ENCODE peak calls at places on chromosomes 5 and 9, in six cellular contexts. W, B, U, L, Z and I are unnamed samples.
A peak's percentile ranks its signal among the peaks of the same experiment; 100 is the strongest.

GRCh38 chr5:80804332-80804731 is 149.5 kb upstream of the DHFR start:
- DNase-seq in W (no peak), B (no peak), L (no peak), Z (no peak), U (no peak), I (no peak)

GRCh38 chr5:81906086-81906485 is 65.7 kb upstream of the ATG10 start:
- DNase-seq in B (no peak), L (no peak), U (no peak), Z (no peak), W (peak; percentile 30), I (no peak)

GRCh38 chr9:32427111-32427873 is 42.8 kb downstream of the ACO1 start:
- DNase-seq in B (no peak), L (no peak), Z (no peak), U (no peak), W (peak; percentile 61), I (peak; percentile 34)

GRCh38 chr5:63959177-63959982 is 2.9 kb downstream of the HTR1A start:
- DNase-seq in W (peak; percentile 69), U (no peak), B (no peak), Z (no peak), L (no peak), I (no peak)

GRCh38 chr9:130864541-130864940 is 29.5 kb downstream of the ABL1 start:
- DNase-seq in W (no peak), B (no peak), L (no peak), U (no peak), Z (no peak), I (no peak)

GRCh38 chr5:139962445-139962844 is 80.7 kb downstream of the NRG2 start:
- DNase-seq in B (no peak), Z (no peak), U (no peak), L (no peak), W (no peak), I (no peak)

GRCh38 chr5:28012538-28012937 is 974.2 kb upstream of the CDH9 start:
- DNase-seq in U (no peak), W (no peak), Z (no peak), B (no peak), L (no peak), I (no peak)

GRCh38 chr9:132994410-132995120 is 16.1 kb downstream of the GFI1B start:
- DNase-seq in U (no peak), Z (no peak), W (no peak), B (peak; percentile 72), L (no peak), I (peak; percentile 86)

GRCh38 chr9:124222918-124223720 is 34.6 kb upstream of the NEK6 start:
- DNase-seq in U (peak; percentile 81), L (no peak), B (no peak), Z (peak; percentile 85), W (peak; percentile 92), I (peak; percentile 40)

GRCh38 chr5:122311888-122312669 is at the start of gene SNCAIP:
- DNase-seq in W (peak; percentile 30), L (peak; percentile 10), B (peak; percentile 14), Z (peak; percentile 45), U (peak; percentile 58), I (peak; percentile 50)

GRCh38 chr5:173010547-173011464 is 27.2 kb downstream of the ATP6V0E1 start:
- DNase-seq in L (no peak), W (peak; percentile 52), B (peak; percentile 33), Z (peak; percentile 63), U (peak; percentile 75), I (peak; percentile 33)

GRCh38 chr5:66849803-66850202 is 253.6 kb downstream of the MAST4 start:
- DNase-seq in Z (no peak), U (peak; percentile 54), L (no peak), B (no peak), W (no peak), I (no peak)

GRCh38 chr5:109455598-109456096 is 45.9 kb upstream of the PJA2 start:
- DNase-seq in Z (peak; percentile 44), U (peak; percentile 98), L (peak; percentile 29), B (no peak), W (no peak), I (no peak)

GRCh38 chr5:123813251-123813650 is 301.3 kb downstream of the CSNK1G3 start:
- DNase-seq in L (no peak), Z (no peak), B (no peak), U (no peak), W (no peak), I (no peak)

GRCh38 chr5:124742983-124743533 is 3.4 kb downstream of the ZNF608 start:
- DNase-seq in Z (peak; percentile 29), B (no peak), W (no peak), U (peak; percentile 61), L (no peak), I (no peak)

GRCh38 chr9:111798786-111799185 is 4.0 kb upstream of the SHOC1 start:
- DNase-seq in Z (no peak), U (no peak), W (no peak), L (no peak), B (no peak), I (no peak)

GRCh38 chr9:35725362-35725761 is 6.6 kb downstream of the TLN1 start:
- DNase-seq in Z (no peak), L (no peak), B (peak; percentile 34), W (no peak), U (no peak), I (peak; percentile 13)

GRCh38 chr5:54905246-54905770 is 80.1 kb downstream of the ESM1 start:
- DNase-seq in Z (no peak), L (no peak), B (no peak), W (no peak), U (no peak), I (no peak)

GRCh38 chr5:144183254-144183889 is 12.7 kb downstream of the KCTD16 start:
- DNase-seq in Z (no peak), W (no peak), B (peak; percentile 20), U (peak; percentile 75), L (peak; percentile 21), I (peak; percentile 47)

GRCh38 chr5:154611341-154611767 is 133.3 kb upstream of the HAND1 start:
- DNase-seq in B (no peak), Z (no peak), L (no peak), W (no peak), U (peak; percentile 14), I (no peak)

GRCh38 chr5:10452768-10453331 is 11.2 kb downstream of the ROPN1L start:
- DNase-seq in Z (no peak), U (peak; percentile 87), W (no peak), L (peak; percentile 85), B (peak; percentile 68), I (peak; percentile 72)

GRCh38 chr5:40678021-40678939 is 1.4 kb upstream of the PTGER4 start:
- DNase-seq in L (no peak), Z (no peak), W (no peak), B (no peak), U (peak; percentile 66), I (no peak)

GRCh38 chr5:40680741-40681350 is 1.1 kb downstream of the PTGER4 start:
- DNase-seq in W (peak; percentile 39), U (peak; percentile 66), B (no peak), L (no peak), Z (no peak), I (no peak)

GRCh38 chr5:40677456-40677855 is 2.3 kb upstream of the PTGER4 start:
- DNase-seq in B (no peak), U (no peak), Z (no peak), L (no peak), W (no peak), I (no peak)

GRCh38 chr5:40679998-40680681 is 425 bp downstream of the PTGER4 start:
- DNase-seq in U (no peak), B (no peak), W (peak; percentile 38), Z (peak; percentile 20), L (no peak), I (no peak)

GRCh38 chr5:40679071-40679997 is at the start of gene PTGER4:
- DNase-seq in U (peak; percentile 93), W (peak; percentile 95), L (peak; percentile 93), B (peak; percentile 98), Z (peak; percentile 95), I (peak; percentile 73)
- TF ChIP-seq POLR2A in U (peak; percentile 98), W (peak; percentile 98), L (peak; percentile 69), B (no peak), Z (peak; percentile 97), I (no peak)

GRCh38 chr5:32202394-32202793 is 28.3 kb upstream of the GOLPH3 start:
- DNase-seq in Z (no peak), U (no peak), L (no peak), B (no peak), W (no peak), I (no peak)

GRCh38 chr5:32195265-32195664 is 21.1 kb upstream of the GOLPH3 start:
- DNase-seq in B (no peak), L (no peak), Z (no peak), U (no peak), W (no peak), I (no peak)

GRCh38 chr5:32197032-32197431 is 22.9 kb upstream of the GOLPH3 start:
- DNase-seq in U (no peak), B (no peak), Z (no peak), L (no peak), W (no peak), I (no peak)

GRCh38 chr5:32206053-32206452 is 31.9 kb upstream of the GOLPH3 start:
- DNase-seq in L (no peak), B (no peak), W (no peak), Z (no peak), U (no peak), I (no peak)

DNA sequence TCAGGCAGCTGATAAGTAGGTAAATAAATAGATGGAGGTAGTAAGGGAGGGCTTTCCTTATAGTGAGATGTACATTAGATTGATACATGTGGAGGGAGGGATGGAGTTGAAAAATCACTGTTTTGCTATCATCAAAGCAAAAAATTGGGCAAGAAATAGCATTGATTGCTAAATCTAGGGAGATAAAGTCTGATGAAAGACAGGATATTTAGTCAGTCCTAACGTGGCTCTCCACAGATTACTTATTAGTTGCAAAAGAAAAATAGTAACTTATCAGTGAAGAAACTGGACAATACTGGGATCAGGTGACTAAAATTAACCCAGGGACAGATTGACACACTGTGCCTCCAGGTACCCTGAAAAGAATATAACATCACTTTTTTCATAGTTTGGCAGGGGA is 27.0 kb upstream of the GOLPH3 start:
- DNase-seq in W (no peak), U (no peak), B (no peak), L (no peak), Z (no peak), I (no peak)
- TF ChIP-seq POLR2A in W (no peak), U (no peak), B (no peak), L (no peak), Z (no peak), I (no peak)

GRCh38 chr9:94726495-94727191 is at the start of gene AOPEP:
- DNase-seq in W (peak; percentile 99), Z (peak; percentile 98), U (peak; percentile 94), B (peak; percentile 100), L (peak; percentile 97), I (peak; percentile 98)
- TF ChIP-seq POLR2A in W (peak; percentile 80), Z (peak; percentile 69), U (peak; percentile 66), B (peak; percentile 89), L (peak; percentile 72), I (peak; percentile 91)

GRCh38 chr9:2704504-2704903 is 12.8 kb upstream of the KCNV2 start:
- DNase-seq in Z (no peak), U (no peak), B (no peak), W (no peak), L (no peak), I (no peak)
- TF ChIP-seq POLR2A in Z (no peak), U (no peak), B (no peak), W (no peak), L (no peak), I (no peak)

GRCh38 chr9:127877566-127877998 is at the start of gene AK1:
- DNase-seq in B (peak; percentile 82), Z (peak; percentile 88), U (peak; percentile 63), L (no peak), W (peak; percentile 82), I (peak; percentile 62)
- TF ChIP-seq POLR2A in B (peak; percentile 55), Z (peak; percentile 83), U (peak; percentile 86), L (peak; percentile 59), W (peak; percentile 54), I (peak; percentile 39)

GRCh38 chr9:129465834-129466535 is 154.9 kb downstream of the C9orf50 start:
- DNase-seq in W (no peak), Z (no peak), L (no peak), U (no peak), B (no peak), I (no peak)
- TF ChIP-seq POLR2A in W (no peak), Z (no peak), L (no peak), U (no peak), B (no peak), I (no peak)